ENCODE peak calls at places on chromosomes 2 and 18, in six cellular contexts. One of them, this sample, is unnamed.

GRCh38 chr2:219643788-219644398 is 16.5 kb downstream of the SLC4A3 start:
- DNase-seq in AG09309: no peak
- DNase-seq in GM13976: no peak
- DNase-seq in lung: no peak
- DNase-seq in GM13977: no peak
- DNase-seq in AG04449: no peak
- DNase-seq in this sample: no peak

GRCh38 chr2:70140978-70141753 is 49.7 kb downstream of the C2orf42 start:
- DNase-seq in lung: peak
- DNase-seq in AG04449: no peak
- DNase-seq in AG09309: no peak
- DNase-seq in GM13976: peak
- DNase-seq in GM13977: peak
- DNase-seq in this sample: peak

GRCh38 chr2:45220227-45220626 is 211.0 kb upstream of the SIX2 start:
- DNase-seq in AG04449: no peak
- DNase-seq in GM13977: no peak
- DNase-seq in AG09309: no peak
- DNase-seq in GM13976: no peak
- DNase-seq in lung: no peak
- DNase-seq in this sample: no peak

GRCh38 chr2:18500333-18500732 is 60.1 kb downstream of the RDH14 start:
- DNase-seq in GM13976: no peak
- DNase-seq in lung: no peak
- DNase-seq in AG09309: no peak
- DNase-seq in AG04449: no peak
- DNase-seq in GM13977: no peak
- DNase-seq in this sample: no peak

GRCh38 chr2:167140767-167141166 is 252.5 kb downstream of the XIRP2 start:
- DNase-seq in AG04449: peak
- DNase-seq in GM13977: no peak
- DNase-seq in GM13976: no peak
- DNase-seq in lung: no peak
- DNase-seq in AG09309: peak
- DNase-seq in this sample: peak

GRCh38 chr2:40451926-40452605 is at the start of gene SLC8A1:
- DNase-seq in AG09309: no peak
- DNase-seq in GM13976: peak
- DNase-seq in lung: no peak
- DNase-seq in GM13977: peak
- DNase-seq in AG04449: no peak
- DNase-seq in this sample: no peak

GRCh38 chr2:241730679-241731293 is 3.6 kb upstream of the D2HGDH start:
- DNase-seq in GM13977: no peak
- DNase-seq in AG04449: no peak
- DNase-seq in GM13976: no peak
- DNase-seq in AG09309: no peak
- DNase-seq in lung: no peak
- DNase-seq in this sample: no peak

GRCh38 chr18:49206717-49207116 is 253.7 kb downstream of the DYM start:
- DNase-seq in lung: no peak
- DNase-seq in GM13976: no peak
- DNase-seq in AG04449: no peak
- DNase-seq in AG09309: no peak
- DNase-seq in GM13977: no peak
- DNase-seq in this sample: peak

GRCh38 chr2:236903978-236904377 is 181.7 kb upstream of the COPS8 start:
- DNase-seq in AG09309: no peak
- DNase-seq in AG04449: no peak
- DNase-seq in GM13977: no peak
- DNase-seq in GM13976: no peak
- DNase-seq in lung: no peak
- DNase-seq in this sample: no peak

GRCh38 chr2:216879727-216880508 is 20.1 kb upstream of the TNP1 start:
- DNase-seq in AG04449: no peak
- DNase-seq in AG09309: no peak
- DNase-seq in GM13977: no peak
- DNase-seq in lung: no peak
- DNase-seq in GM13976: no peak
- DNase-seq in this sample: no peak

GRCh38 chr2:216873573-216873972 is 13.7 kb upstream of the TNP1 start:
- DNase-seq in AG04449: no peak
- DNase-seq in lung: no peak
- DNase-seq in GM13977: no peak
- DNase-seq in GM13976: no peak
- DNase-seq in AG09309: no peak
- DNase-seq in this sample: no peak

GRCh38 chr2:216878072-216878471 is 18.2 kb upstream of the TNP1 start:
- DNase-seq in GM13977: no peak
- DNase-seq in lung: no peak
- DNase-seq in AG04449: no peak
- DNase-seq in AG09309: no peak
- DNase-seq in GM13976: no peak
- DNase-seq in this sample: no peak

GRCh38 chr2:216875861-216876260 is 16.0 kb upstream of the TNP1 start:
- DNase-seq in GM13976: no peak
- DNase-seq in lung: no peak
- DNase-seq in AG04449: no peak
- DNase-seq in GM13977: no peak
- DNase-seq in AG09309: no peak
- DNase-seq in this sample: no peak

DNA sequence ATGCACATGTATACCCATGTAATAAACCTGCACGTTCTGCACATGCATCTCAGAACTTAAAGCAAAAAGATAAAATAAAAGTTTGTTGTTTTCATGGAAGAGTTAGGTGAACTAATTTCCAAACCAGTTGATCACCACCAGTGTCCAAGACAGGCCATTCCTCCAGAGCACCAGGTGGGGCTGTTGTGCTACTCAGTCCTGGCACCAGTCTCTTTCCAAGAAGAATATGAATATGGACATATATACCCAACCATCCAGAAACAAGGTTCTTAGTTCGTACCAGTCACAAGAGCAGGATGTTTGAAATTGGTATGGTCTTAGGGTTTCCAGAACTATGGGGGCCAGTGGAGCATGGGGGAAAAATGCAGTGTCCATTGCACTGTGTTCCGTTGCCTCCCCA is 17.2 kb upstream of the TNP1 start:
- DNase-seq in AG04449: no peak
- DNase-seq in AG09309: no peak
- DNase-seq in GM13976: no peak
- DNase-seq in lung: no peak
- DNase-seq in GM13977: no peak
- DNase-seq in this sample: no peak
- TF ChIP-seq CTCF in AG04449: peak
- TF ChIP-seq CTCF in AG09309: peak
- TF ChIP-seq CTCF in GM13976: no peak
- TF ChIP-seq CTCF in lung: no peak
- TF ChIP-seq CTCF in GM13977: no peak
- TF ChIP-seq CTCF in this sample: peak

DNA sequence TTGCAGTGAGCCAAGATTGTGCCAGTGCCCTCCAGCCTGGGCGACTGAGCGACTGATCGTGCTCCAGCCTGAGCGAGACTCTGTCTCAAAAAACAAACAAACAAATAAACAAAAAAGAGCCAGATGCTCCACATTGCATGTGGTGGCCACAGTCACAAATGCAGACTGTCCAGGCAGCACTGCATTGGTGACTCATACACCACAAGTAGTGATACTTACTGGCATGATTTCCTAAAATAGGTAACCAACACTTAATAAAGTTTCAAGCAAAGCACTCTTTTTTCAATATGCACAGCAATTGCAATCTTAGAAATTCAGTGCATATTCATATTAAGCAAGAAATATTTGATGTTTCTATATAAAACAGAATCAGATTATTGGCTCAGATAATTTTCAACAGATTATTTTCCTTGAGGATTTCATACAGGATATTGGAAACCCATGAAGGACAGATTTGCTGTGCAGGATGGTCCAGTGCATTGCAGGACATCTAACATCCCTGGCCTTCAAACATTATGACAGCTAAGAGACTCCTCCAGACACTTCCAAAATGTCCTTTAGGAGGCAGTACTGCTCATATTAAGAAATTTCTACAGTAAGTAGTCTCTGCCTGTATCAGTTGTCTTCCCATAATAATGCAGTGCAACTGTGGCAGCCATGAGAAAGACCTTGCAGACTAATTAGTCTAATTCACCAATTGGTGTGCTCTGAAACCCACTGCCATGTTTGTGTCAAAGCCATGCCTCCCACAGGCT is 10.5 kb upstream of the SLC1A4 start:
- DNase-seq in lung: no peak
- DNase-seq in GM13977: no peak
- DNase-seq in AG04449: no peak
- DNase-seq in GM13976: peak
- DNase-seq in AG09309: no peak
- DNase-seq in this sample: peak
- TF ChIP-seq CTCF in lung: no peak
- TF ChIP-seq CTCF in GM13977: no peak
- TF ChIP-seq CTCF in AG04449: no peak
- TF ChIP-seq CTCF in GM13976: peak
- TF ChIP-seq CTCF in AG09309: no peak
- TF ChIP-seq CTCF in this sample: peak

GRCh38 chr2:136376798-136377211 is 258.9 kb upstream of the CXCR4 start:
- DNase-seq in AG04449: no peak
- DNase-seq in GM13976: no peak
- DNase-seq in AG09309: no peak
- DNase-seq in lung: no peak
- DNase-seq in GM13977: no peak
- DNase-seq in this sample: no peak

GRCh38 chr2:136377423-136378382 is 259.8 kb upstream of the CXCR4 start:
- DNase-seq in AG04449: no peak
- DNase-seq in GM13977: no peak
- DNase-seq in GM13976: no peak
- DNase-seq in lung: no peak
- DNase-seq in AG09309: no peak
- DNase-seq in this sample: no peak

GRCh38 chr2:136381245-136381644 is 263.3 kb upstream of the CXCR4 start:
- DNase-seq in AG04449: no peak
- DNase-seq in lung: no peak
- DNase-seq in GM13976: no peak
- DNase-seq in GM13977: no peak
- DNase-seq in AG09309: no peak
- DNase-seq in this sample: no peak

GRCh38 chr2:136376211-136376610 is 258.3 kb upstream of the CXCR4 start:
- DNase-seq in GM13977: no peak
- DNase-seq in GM13976: no peak
- DNase-seq in lung: no peak
- DNase-seq in AG04449: no peak
- DNase-seq in AG09309: no peak
- DNase-seq in this sample: no peak

DNA sequence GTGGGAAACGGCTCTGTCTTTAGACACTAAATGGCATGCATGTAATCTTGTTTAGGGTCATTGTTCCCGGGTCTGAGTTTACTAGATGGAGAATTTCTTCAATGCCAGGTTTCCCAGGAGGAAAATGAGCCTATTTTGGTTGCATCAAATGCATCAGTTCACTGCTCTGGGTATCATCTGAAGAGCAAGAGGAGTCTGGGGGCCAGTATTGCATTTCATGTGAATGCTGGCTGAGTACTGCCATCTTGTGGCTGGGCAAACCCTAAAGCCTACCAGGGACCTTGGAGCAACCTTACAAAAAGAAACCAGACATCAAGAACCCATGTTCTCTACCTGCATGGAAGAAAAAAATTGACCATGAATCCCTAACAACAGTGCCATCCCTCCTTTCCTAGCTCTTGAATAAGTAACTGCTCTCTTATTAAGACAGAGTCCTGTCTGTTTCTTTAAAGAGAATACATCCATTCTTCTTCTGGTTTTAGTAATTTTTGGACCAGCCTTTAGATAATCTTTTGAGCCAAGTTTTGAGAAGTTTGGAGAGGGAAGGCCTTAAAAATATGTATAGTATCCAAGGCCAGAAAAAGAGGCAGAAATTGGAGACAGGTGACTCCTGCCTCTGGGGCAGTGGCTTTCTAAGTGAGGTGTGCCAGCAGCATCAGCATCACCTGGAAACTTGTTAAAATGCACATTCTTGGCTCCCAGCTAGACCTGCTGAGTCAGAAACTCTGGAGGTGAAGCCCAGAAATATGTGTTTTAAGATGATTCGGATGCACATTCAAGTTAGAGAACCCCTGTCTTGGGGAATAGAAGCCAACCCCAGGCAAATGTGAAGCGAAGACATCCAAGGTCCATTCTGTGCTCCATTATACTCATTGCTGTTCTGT is 261.0 kb upstream of the CXCR4 start:
- DNase-seq in lung: peak
- DNase-seq in GM13976: peak
- DNase-seq in AG04449: no peak
- DNase-seq in GM13977: peak
- DNase-seq in AG09309: no peak
- DNase-seq in this sample: peak
- TF ChIP-seq CTCF in lung: peak
- TF ChIP-seq CTCF in GM13976: peak
- TF ChIP-seq CTCF in AG04449: peak
- TF ChIP-seq CTCF in GM13977: peak
- TF ChIP-seq CTCF in AG09309: peak
- TF ChIP-seq CTCF in this sample: peak

GRCh38 chr2:36902385-36903120 is 63.8 kb downstream of the STRN start:
- DNase-seq in AG04449: no peak
- DNase-seq in AG09309: no peak
- DNase-seq in GM13976: no peak
- DNase-seq in GM13977: no peak
- DNase-seq in lung: no peak
- DNase-seq in this sample: no peak
- TF ChIP-seq CTCF in AG04449: no peak
- TF ChIP-seq CTCF in AG09309: no peak
- TF ChIP-seq CTCF in GM13976: no peak
- TF ChIP-seq CTCF in GM13977: no peak
- TF ChIP-seq CTCF in lung: no peak
- TF ChIP-seq CTCF in this sample: no peak

GRCh38 chr2:188765522-188765921 is 208.7 kb upstream of the COL3A1 start:
- DNase-seq in AG09309: no peak
- DNase-seq in lung: no peak
- DNase-seq in GM13977: no peak
- DNase-seq in GM13976: no peak
- DNase-seq in AG04449: no peak
- DNase-seq in this sample: peak
- TF ChIP-seq CTCF in AG09309: peak
- TF ChIP-seq CTCF in lung: no peak
- TF ChIP-seq CTCF in GM13977: no peak
- TF ChIP-seq CTCF in GM13976: peak
- TF ChIP-seq CTCF in AG04449: no peak
- TF ChIP-seq CTCF in this sample: peak

GRCh38 chr2:135585586-135585985 is 54.3 kb downstream of the R3HDM1 start:
- DNase-seq in GM13977: no peak
- DNase-seq in AG04449: no peak
- DNase-seq in AG09309: no peak
- DNase-seq in lung: no peak
- DNase-seq in GM13976: no peak
- DNase-seq in this sample: peak
- TF ChIP-seq CTCF in GM13977: no peak
- TF ChIP-seq CTCF in AG04449: no peak
- TF ChIP-seq CTCF in AG09309: peak
- TF ChIP-seq CTCF in lung: no peak
- TF ChIP-seq CTCF in GM13976: no peak
- TF ChIP-seq CTCF in this sample: peak